ENCODE peak calls at places on chromosomes 1 and 21, in four cellular contexts. T, F, D and H are unnamed samples.

GRCh38 chr1:110102081-110102480 is 10.2 kb upstream of the UBL4B start:
- DNase-seq in T (no peak), D (no peak), F (peak), H (no peak)

GRCh38 chr1:88659552-88659951 is 24.5 kb upstream of the PKN2 start:
- DNase-seq in F (no peak), T (no peak), D (no peak), H (no peak)

GRCh38 chr1:209815931-209816338 is 10.0 kb upstream of the IRF6 start:
- DNase-seq in D (no peak), T (no peak), F (no peak), H (no peak)

GRCh38 chr1:244041475-244042100 is 9.5 kb upstream of the ZBTB18 start:
- DNase-seq in T (no peak), D (no peak), F (no peak), H (no peak)

GRCh38 chr1:236685917-236686814 is at the start of gene ACTN2:
- DNase-seq in F (no peak), D (no peak), T (peak), H (peak)

GRCh38 chr1:219385786-219386427 is 212.2 kb downstream of the LYPLAL1 start:
- DNase-seq in F (peak), T (peak), D (peak), H (peak)

GRCh38 chr1:114002492-114003290 is 23.4 kb downstream of the OLFML3 start:
- DNase-seq in D (no peak), T (peak), F (no peak), H (peak)

GRCh38 chr1:23679815-23680214 is 11.8 kb upstream of the RPL11 start:
- DNase-seq in D (no peak), T (no peak), F (no peak), H (no peak)

GRCh38 chr1:207670997-207671396 is 26.1 kb downstream of the CR1L start:
- DNase-seq in D (no peak), F (no peak), T (no peak), H (no peak)

GRCh38 chr1:202858306-202858705 is 30.6 kb downstream of the RABIF start:
- DNase-seq in T (no peak), D (no peak), F (peak), H (no peak)

GRCh38 chr21:34574581-34574980 is 40.3 kb downstream of the RCAN1 start:
- DNase-seq in T (no peak), D (no peak), F (no peak), H (no peak)

GRCh38 chr1:70966018-70966638 is 81.5 kb downstream of the PTGER3 start:
- DNase-seq in T (no peak), D (no peak), F (peak), H (no peak)

GRCh38 chr1:2381741-2382620 is 9.4 kb downstream of the MORN1 start:
- DNase-seq in D (peak), T (peak), F (peak), H (peak)

GRCh38 chr21:46029201-46029924 is 47.8 kb downstream of the COL6A1 start:
- DNase-seq in T (no peak), F (peak), D (no peak), H (no peak)

GRCh38 chr1:244207042-244207934 is 156.2 kb downstream of the ZBTB18 start:
- DNase-seq in T (no peak), F (peak), D (no peak), H (no peak)

GRCh38 chr1:192489748-192490147 is 85.8 kb upstream of the RGS1 start:
- DNase-seq in F (peak), T (peak), D (no peak), H (peak)

GRCh38 chr1:29869802-29870201 is 633.5 kb downstream of the PTPRU start:
- DNase-seq in F (no peak), T (no peak), D (no peak), H (no peak)

GRCh38 chr1:68973459-68974244 is 476.8 kb upstream of the DEPDC1 start:
- DNase-seq in T (no peak), D (no peak), F (peak), H (no peak)

GRCh38 chr1:63949965-63950364 is 176.1 kb downstream of the ROR1 start:
- DNase-seq in F (no peak), D (no peak), T (no peak), H (no peak)

GRCh38 chr1:201143726-201144635 is 10.3 kb downstream of the TMEM9 start:
- DNase-seq in T (no peak), F (no peak), D (no peak), H (no peak)

GRCh38 chr1:156004843-156005593 is 15.7 kb downstream of the SSR2 start:
- DNase-seq in D (no peak), T (no peak), F (no peak), H (no peak)

GRCh38 chr1:52725903-52726264 is 369 bp upstream of the ZYG11B start:
- DNase-seq in F (no peak), T (no peak), D (no peak), H (no peak)

GRCh38 chr1:109386054-109386717 is 11.5 kb downstream of the SORT1 start:
- DNase-seq in D (no peak), T (no peak), F (no peak), H (no peak)

GRCh38 chr21:42674351-42674940 is 21.0 kb downstream of the PDE9A start:
- DNase-seq in T (peak), D (no peak), F (no peak), H (peak)

GRCh38 chr1:190373705-190374336 is 103.8 kb downstream of the BRINP3 start:
- DNase-seq in D (no peak), T (no peak), F (peak), H (peak)

GRCh38 chr21:14259669-14260458 is 43.9 kb downstream of the RBM11 start:
- DNase-seq in T (no peak), F (peak), D (no peak), H (peak)

GRCh38 chr1:54199151-54199764 is 572 bp downstream of the CYB5RL start:
- DNase-seq in T (no peak), F (no peak), D (no peak), H (no peak)

GRCh38 chr1:93602101-93602500 is 79.5 kb downstream of the BCAR3 start:
- DNase-seq in D (no peak), T (no peak), F (no peak), H (no peak)

GRCh38 chr1:20345419-20345818 is 54.7 kb downstream of the VWA5B1 start:
- DNase-seq in D (no peak), F (no peak), T (no peak), H (no peak)

GRCh38 chr1:224432141-224432540 is 2.5 kb downstream of the WDR26 start:
- DNase-seq in T (no peak), D (no peak), F (no peak), H (no peak)

GRCh38 chr21:44582055-44582454 is 1.7 kb upstream of the KRTAP10-5 start:
- DNase-seq in T (peak), D (no peak), F (no peak), H (no peak)

GRCh38 chr1:173329747-173330146 is 122.6 kb upstream of the TNFSF4 start:
- DNase-seq in T (no peak), D (no peak), F (peak), H (no peak)

DNA sequence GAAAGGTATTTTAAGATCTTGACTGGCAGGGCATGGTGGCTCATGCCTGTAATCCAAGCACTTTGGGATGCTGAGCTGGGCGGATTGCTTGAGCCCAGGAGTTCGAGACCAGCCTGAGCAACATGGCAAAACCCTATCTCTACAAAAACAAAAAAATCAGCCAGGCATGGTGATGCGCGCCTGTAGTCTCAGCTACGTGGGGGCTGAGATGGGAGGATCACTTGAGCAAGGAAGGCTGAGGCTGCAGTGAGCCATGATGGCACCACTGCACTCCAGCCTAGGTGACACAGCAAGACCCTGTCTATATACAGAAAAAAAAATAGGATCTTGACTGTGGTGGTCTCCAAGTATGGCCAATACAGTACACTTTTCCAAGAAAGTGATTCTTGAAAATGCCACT is 16.0 kb downstream of the ARID1A start:
- DNase-seq in F (no peak), D (no peak), T (no peak), H (no peak)
- H4K5ac ChIP-seq in F (no peak), D (no peak), T (no peak), H (no peak)

GRCh38 chr1:15770313-15770962 is 11.8 kb downstream of the FBLIM1 start:
- DNase-seq in F (no peak), T (no peak), D (no peak), H (no peak)
- H3K23ac ChIP-seq in F (no peak), T (no peak), D (no peak), H (no peak)

DNA sequence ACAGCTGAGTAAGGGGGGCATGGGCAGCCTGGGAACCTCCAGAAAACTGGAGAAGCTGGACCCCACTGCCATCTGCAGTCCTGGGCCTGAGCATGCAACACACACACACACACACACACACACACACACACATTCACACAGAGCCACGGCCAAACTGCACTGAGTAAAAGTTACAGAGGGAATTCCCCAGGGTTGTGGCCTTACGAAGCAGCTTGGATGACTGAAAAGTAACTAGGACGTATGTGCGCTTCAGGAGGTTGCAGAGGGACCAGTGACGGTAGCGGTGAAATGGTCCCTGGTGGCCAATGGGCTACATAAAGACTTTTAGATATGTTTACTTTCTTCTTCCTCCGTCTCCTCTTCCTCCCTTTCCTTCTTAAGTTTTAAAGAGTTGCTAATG is 232.5 kb upstream of the TMEM51 start:
- DNase-seq in T (no peak), F (peak), D (no peak), H (no peak)
- H4K5ac ChIP-seq in T (no peak), F (no peak), D (no peak), H (no peak)

DNA sequence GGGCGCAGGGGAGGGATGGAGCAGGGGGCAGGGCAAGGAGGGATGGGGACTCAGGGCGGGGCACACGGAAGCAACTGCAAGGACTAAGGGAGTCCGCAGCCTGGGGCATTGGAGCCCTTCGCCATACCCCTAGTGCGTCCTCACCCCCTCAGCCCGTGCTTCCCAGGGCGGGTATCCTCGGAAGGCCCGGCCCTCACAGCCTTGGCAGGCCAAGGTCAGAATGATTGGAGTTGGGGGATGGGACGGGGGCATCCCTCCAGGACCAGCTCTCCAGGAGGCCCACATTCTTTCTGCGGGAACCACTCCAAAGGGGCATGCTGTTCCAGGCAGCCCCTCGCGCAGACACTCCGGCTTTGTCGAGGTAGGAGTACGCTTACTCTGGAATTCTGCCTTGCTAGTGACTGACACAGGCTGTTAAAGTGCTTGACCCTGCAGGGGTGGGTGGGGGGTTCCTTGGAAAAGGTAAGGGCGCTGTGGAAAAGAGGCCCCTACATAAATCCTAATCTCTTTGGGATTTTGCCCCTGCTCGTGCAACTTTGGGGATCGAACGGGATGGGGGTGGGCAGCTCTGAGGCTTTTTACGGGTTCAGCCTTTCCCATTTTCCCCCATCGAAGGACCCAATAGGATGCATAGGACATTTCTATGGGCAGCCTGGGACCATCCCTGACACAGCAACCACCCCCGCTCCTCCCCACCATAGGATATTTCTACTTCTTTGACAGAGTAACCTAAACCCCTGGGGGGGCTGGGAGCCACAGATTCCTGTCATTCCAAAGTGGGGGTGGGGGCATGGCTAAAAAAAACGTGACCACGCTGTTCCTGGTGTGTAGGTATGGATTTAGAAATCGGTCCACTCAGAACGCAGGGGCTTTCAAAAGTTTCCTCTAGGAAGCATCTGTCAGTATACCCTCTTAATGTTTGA is 744 bp upstream of the TRIM11 start:
- DNase-seq in F (no peak), D (no peak), T (peak), H (peak)
- H3K23ac ChIP-seq in F (peak), D (no peak), T (no peak), H (peak)

GRCh38 chr1:18978706-18979105 is 22.2 kb upstream of the IFFO2 start:
- DNase-seq in D (no peak), T (no peak), F (no peak), H (no peak)
- H4K5ac ChIP-seq in D (no peak), T (no peak), F (no peak), H (no peak)

DNA sequence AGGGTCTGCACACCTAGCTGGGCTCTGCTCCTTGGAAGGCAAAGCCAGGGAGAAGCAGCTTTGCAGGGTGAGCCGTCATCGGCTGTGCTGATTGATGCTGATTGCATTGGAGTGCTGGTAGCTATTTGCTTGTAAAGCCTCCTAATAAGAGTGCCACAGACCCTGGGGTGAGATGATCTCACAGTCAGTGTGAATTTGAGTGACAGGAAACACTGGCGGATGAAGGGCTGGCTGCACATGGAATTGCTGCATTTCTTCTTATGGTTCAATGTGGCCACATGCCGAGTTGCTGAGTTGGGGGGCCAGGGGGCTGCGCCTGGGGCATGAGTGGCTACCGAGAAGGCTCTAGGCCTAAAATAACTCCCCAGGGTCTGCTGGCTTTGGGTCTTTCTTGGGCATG is 138.2 kb upstream of the CACNA1E start:
- DNase-seq in T (no peak), F (no peak), D (no peak), H (no peak)
- H3K23ac ChIP-seq in T (no peak), F (no peak), D (no peak), H (no peak)

GRCh38 chr1:11443043-11443442 is 35.9 kb upstream of the DISP3 start:
- DNase-seq in D (no peak), T (no peak), F (no peak), H (no peak)
- H4K5ac ChIP-seq in D (no peak), T (no peak), F (no peak), H (no peak)

GRCh38 chr1:42735056-42735455 is 5.0 kb downstream of the CLDN19 start:
- DNase-seq in D (no peak), F (no peak), T (no peak), H (no peak)
- H3K23ac ChIP-seq in D (no peak), F (no peak), T (no peak), H (no peak)

GRCh38 chr21:41633627-41634026 is 125.7 kb upstream of the TMPRSS2 start:
- DNase-seq in T (no peak), F (no peak), D (no peak), H (no peak)
- H4K5ac ChIP-seq in T (no peak), F (no peak), D (no peak), H (no peak)